ENCODE peak calls at places on chromosomes 5 and 9, in nine cellular contexts. P is HFF-Myc; Y is colonic mucosa; B is T-helper 2 cell; I is effector memory CD8-positive, alpha-beta T cell; V is activated T-helper 1 cell treated with Interleukin-2 at 50 U/mL for 16 hours; L is WTC11; X is NCI-H524; U is ELR. C is an unnamed sample.

GRCh38 chr9:134930404-134930803 is 12.7 kb upstream of the FCN1 start:
- DNase-seq in P (no peak), Y (no peak), B (no peak), I (no peak), V (no peak), L (no peak), X (no peak), U (no peak), C (no peak)

GRCh38 chr5:37771731-37772130 is 68.1 kb downstream of the GDNF start:
- DNase-seq in P (peak), Y (no peak), B (no peak), I (no peak), V (no peak), L (no peak), X (no peak), U (peak), C (no peak)

GRCh38 chr5:174828786-174829510 is 104.6 kb downstream of the MSX2 start:
- DNase-seq in P (no peak), Y (no peak), B (no peak), I (no peak), V (no peak), L (no peak), X (no peak), U (no peak), C (no peak)

GRCh38 chr9:37906312-37907239 is 2.6 kb upstream of the SLC25A51 start:
- DNase-seq in P (no peak), Y (no peak), B (no peak), I (no peak), V (no peak), L (no peak), X (no peak), U (no peak), C (no peak)

GRCh38 chr9:97735070-97735600 is 38.0 kb upstream of the XPA start:
- DNase-seq in P (no peak), Y (no peak), B (no peak), I (no peak), V (no peak), L (no peak), X (no peak), U (no peak), C (no peak)

GRCh38 chr9:137252555-137253506 is 1.7 kb downstream of the STPG3 start:
- DNase-seq in P (no peak), Y (no peak), B (no peak), I (no peak), V (no peak), L (peak), X (no peak), U (no peak), C (no peak)

GRCh38 chr9:2023532-2023931 is 8.4 kb downstream of the SMARCA2 start:
- DNase-seq in P (no peak), Y (no peak), B (no peak), I (no peak), V (no peak), L (no peak), X (no peak), U (no peak), C (no peak)

GRCh38 chr9:129182122-129182521 is 4.1 kb upstream of the IER5L start:
- DNase-seq in P (no peak), Y (peak), B (no peak), I (no peak), V (no peak), L (no peak), X (no peak), U (no peak), C (no peak)

GRCh38 chr9:120878188-120879130 is 1.5 kb upstream of the PHF19 start:
- DNase-seq in P (no peak), Y (no peak), B (no peak), I (no peak), V (no peak), L (no peak), X (peak), U (no peak), C (no peak)

GRCh38 chr9:74920944-74921626 is 31.6 kb downstream of the C9orf40 start:
- DNase-seq in P (no peak), Y (no peak), B (no peak), I (no peak), V (no peak), L (no peak), X (no peak), U (peak), C (no peak)

GRCh38 chr5:142053434-142054253 is 40.8 kb upstream of the GNPDA1 start:
- DNase-seq in P (no peak), Y (no peak), B (no peak), I (no peak), V (no peak), L (no peak), X (no peak), U (peak), C (no peak)

GRCh38 chr5:173472164-173472563 is 143.9 kb upstream of the STC2 start:
- DNase-seq in P (peak), Y (peak), B (no peak), I (no peak), V (no peak), L (no peak), X (no peak), U (peak), C (no peak)

GRCh38 chr9:107102011-107102410 is 181.1 kb upstream of the RAD23B start:
- DNase-seq in P (no peak), Y (no peak), B (no peak), I (no peak), V (no peak), L (no peak), X (peak), U (no peak), C (no peak)

GRCh38 chr5:75034137-75034739 is 18.1 kb downstream of the GCNT4 start:
- DNase-seq in P (no peak), Y (peak), B (no peak), I (peak), V (peak), L (no peak), X (no peak), U (no peak), C (no peak)

GRCh38 chr5:121870489-121870888 is 18.8 kb downstream of the FTMT start:
- DNase-seq in P (no peak), Y (no peak), B (no peak), I (no peak), V (no peak), L (no peak), X (peak), U (peak), C (no peak)

GRCh38 chr5:72244862-72245371 is 75.1 kb downstream of the MRPS27 start:
- DNase-seq in P (no peak), Y (no peak), B (no peak), I (peak), V (no peak), L (peak), X (peak), U (peak), C (no peak)

GRCh38 chr5:91183743-91184142 is 199.4 kb downstream of the ARRDC3 start:
- DNase-seq in P (no peak), Y (peak), B (no peak), I (no peak), V (no peak), L (no peak), X (no peak), U (no peak), C (no peak)

GRCh38 chr5:94347130-94347529 is 271.3 kb downstream of the KIAA0825 start:
- DNase-seq in P (no peak), Y (no peak), B (no peak), I (no peak), V (no peak), L (no peak), X (no peak), U (no peak), C (no peak)

GRCh38 chr9:81559741-81560140 is 129.6 kb downstream of the TLE1 start:
- DNase-seq in P (peak), Y (no peak), B (no peak), I (no peak), V (no peak), L (no peak), X (no peak), U (peak), C (no peak)

GRCh38 chr5:78809444-78809843 is 160.9 kb upstream of the LHFPL2 start:
- DNase-seq in P (no peak), Y (no peak), B (no peak), I (no peak), V (no peak), L (no peak), X (no peak), U (no peak), C (no peak)

GRCh38 chr5:77851229-77852067 is 75.3 kb upstream of the TBCA start:
- DNase-seq in P (no peak), Y (no peak), B (no peak), I (no peak), V (no peak), L (peak), X (peak), U (peak), C (peak)

GRCh38 chr5:139659673-139660072 is 11.5 kb downstream of the CXXC5 start:
- DNase-seq in P (no peak), Y (no peak), B (no peak), I (no peak), V (no peak), L (no peak), X (no peak), U (no peak), C (no peak)

GRCh38 chr5:150797384-150797783 is 18.8 kb downstream of the SMIM3 start:
- DNase-seq in P (no peak), Y (no peak), B (no peak), I (no peak), V (no peak), L (no peak), X (no peak), U (no peak), C (no peak)

GRCh38 chr9:32384002-32384363 is 460 bp upstream of the ACO1 start:
- DNase-seq in P (no peak), Y (no peak), B (no peak), I (no peak), V (no peak), L (no peak), X (peak), U (no peak), C (no peak)

GRCh38 chr5:537098-537497 is 12.8 kb upstream of the SLC9A3 start:
- DNase-seq in P (no peak), Y (no peak), B (no peak), I (no peak), V (no peak), L (peak), X (no peak), U (no peak), C (no peak)

GRCh38 chr9:80041821-80042220 is 470.1 kb downstream of the TLE4 start:
- DNase-seq in P (no peak), Y (no peak), B (no peak), I (no peak), V (no peak), L (no peak), X (no peak), U (no peak), C (no peak)

GRCh38 chr5:172807766-172808311 is 26.2 kb upstream of the ERGIC1 start:
- DNase-seq in P (no peak), Y (no peak), B (no peak), I (no peak), V (no peak), L (no peak), X (no peak), U (no peak), C (no peak)

GRCh38 chr5:125812631-125813030 is 610.6 kb upstream of the GRAMD2B start:
- DNase-seq in P (no peak), Y (no peak), B (no peak), I (no peak), V (no peak), L (no peak), X (no peak), U (no peak), C (no peak)

GRCh38 chr9:132609829-132610228 is 27.4 kb downstream of the BARHL1 start:
- DNase-seq in P (peak), Y (no peak), B (no peak), I (no peak), V (no peak), L (no peak), X (no peak), U (peak), C (no peak)

GRCh38 chr5:149759986-149760699 is 30.0 kb downstream of the PPARGC1B start:
- DNase-seq in P (no peak), Y (no peak), B (no peak), I (no peak), V (no peak), L (no peak), X (no peak), U (no peak), C (no peak)

GRCh38 chr9:108861464-108861863 is 602 bp upstream of the ACTL7A start:
- DNase-seq in P (no peak), Y (no peak), B (no peak), I (no peak), V (no peak), L (no peak), X (no peak), U (no peak), C (no peak)

GRCh38 chr5:123180676-123181393 is 91.8 kb downstream of the PRDM6 start:
- DNase-seq in P (no peak), Y (no peak), B (no peak), I (no peak), V (no peak), L (no peak), X (no peak), U (no peak), C (no peak)